ENCODE peak calls at places on chromosomes 3 and 15, in five cellular contexts. D is stimulated activated CD4-positive, alpha-beta T cell treated with anti-CD3 and anti-CD28 coated beads, Interleukin-15, amount 100 ng/mL, for 1 hour; I is nephron progenitor cell; G is Caco-2; O is iPS DF 6.9. F is an unnamed sample.

GRCh38 chr3:162171970-162172369 is 675.4 kb downstream of the OTOL1 start:
- DNase-seq in D (no peak), I (no peak), G (no peak), O (no peak), F (no peak)

GRCh38 chr3:127406309-127407025 is 118.6 kb upstream of the PRR20G start:
- DNase-seq in D (no peak), I (no peak), G (peak; percentile 35), O (no peak), F (peak; percentile 36)

GRCh38 chr15:34701536-34701935 is 53.3 kb downstream of the GJD2 start:
- DNase-seq in D (no peak), I (no peak), G (no peak), O (no peak), F (no peak)

GRCh38 chr3:140244893-140245292 is 309.9 kb downstream of the CLSTN2 start:
- DNase-seq in D (no peak), I (no peak), G (no peak), O (no peak), F (no peak)

GRCh38 chr3:45497963-45498362 is 96.6 kb upstream of the LIMD1 start:
- DNase-seq in D (no peak), I (no peak), G (no peak), O (no peak), F (no peak)

GRCh38 chr3:57956119-57956832 is 51.9 kb upstream of the FLNB start:
- DNase-seq in D (no peak), I (no peak), G (no peak), O (no peak), F (no peak)

GRCh38 chr3:139588450-139588849 is 48.9 kb upstream of the RBP1 start:
- DNase-seq in D (no peak), I (no peak), G (peak; percentile 71), O (no peak), F (peak; percentile 39)

GRCh38 chr15:94052711-94053110 is 178.7 kb upstream of the MCTP2 start:
- DNase-seq in D (no peak), I (no peak), G (no peak), O (no peak), F (no peak)

GRCh38 chr3:64121750-64122311 is 98.5 kb upstream of the PSMD6 start:
- DNase-seq in D (no peak), I (no peak), G (no peak), O (no peak), F (no peak)

GRCh38 chr3:105899528-105899927 is 30.7 kb upstream of the CBLB start:
- DNase-seq in D (no peak), I (no peak), G (peak; percentile 6), O (no peak), F (no peak)

GRCh38 chr15:56837281-56837680 is 81.2 kb upstream of the TCF12 start:
- DNase-seq in D (no peak), I (no peak), G (no peak), O (no peak), F (no peak)